ENCODE peak calls at places on chromosome 13, in nine cellular contexts. One of them, this sample, is unnamed. For H3K4me1, the result is how much of the 10 kb centered on the place peaks cover.

GRCh38 chr13:85140192-85140591 is 659.0 kb downstream of the SLITRK6 start:
- DNase-seq in psoas muscle: no peak
- DNase-seq in aorta: no peak
- DNase-seq in breast epithelium: no peak
- DNase-seq in fibroblast of lung: no peak
- DNase-seq in OCI-LY7: no peak
- DNase-seq in GM23338: peak
- DNase-seq in mammary epithelial cell: peak
- DNase-seq in gastrocnemius medialis: no peak
- DNase-seq in this sample: peak

GRCh38 chr13:45238945-45239795 is 38.3 kb upstream of the KCTD4 start:
- DNase-seq in psoas muscle: no peak
- DNase-seq in aorta: no peak
- DNase-seq in breast epithelium: no peak
- DNase-seq in fibroblast of lung: peak
- DNase-seq in OCI-LY7: no peak
- DNase-seq in GM23338: no peak
- DNase-seq in mammary epithelial cell: peak
- DNase-seq in gastrocnemius medialis: no peak
- DNase-seq in this sample: no peak

GRCh38 chr13:31731923-31732322 is 7.4 kb upstream of the RXFP2 start:
- DNase-seq in psoas muscle: no peak
- DNase-seq in aorta: no peak
- DNase-seq in breast epithelium: no peak
- DNase-seq in fibroblast of lung: no peak
- DNase-seq in OCI-LY7: no peak
- DNase-seq in GM23338: no peak
- DNase-seq in mammary epithelial cell: no peak
- DNase-seq in gastrocnemius medialis: no peak
- DNase-seq in this sample: no peak

GRCh38 chr13:101309014-101309619 is 107.2 kb downstream of the NALCN start:
- DNase-seq in psoas muscle: no peak
- DNase-seq in aorta: no peak
- DNase-seq in breast epithelium: no peak
- DNase-seq in fibroblast of lung: peak
- DNase-seq in OCI-LY7: no peak
- DNase-seq in GM23338: no peak
- DNase-seq in mammary epithelial cell: peak
- DNase-seq in gastrocnemius medialis: no peak
- DNase-seq in this sample: peak

GRCh38 chr13:80196756-80197155 is 144.2 kb downstream of the SPRY2 start:
- DNase-seq in psoas muscle: no peak
- DNase-seq in aorta: no peak
- DNase-seq in breast epithelium: no peak
- DNase-seq in fibroblast of lung: no peak
- DNase-seq in OCI-LY7: no peak
- DNase-seq in GM23338: no peak
- DNase-seq in mammary epithelial cell: no peak
- DNase-seq in gastrocnemius medialis: no peak
- DNase-seq in this sample: no peak

GRCh38 chr13:43596924-43597598 is 189.7 kb downstream of the ENOX1 start:
- DNase-seq in psoas muscle: no peak
- DNase-seq in aorta: no peak
- DNase-seq in breast epithelium: no peak
- DNase-seq in fibroblast of lung: no peak
- DNase-seq in OCI-LY7: no peak
- DNase-seq in GM23338: no peak
- DNase-seq in mammary epithelial cell: no peak
- DNase-seq in gastrocnemius medialis: no peak
- DNase-seq in this sample: no peak

GRCh38 chr13:109156181-109156935 is 526.9 kb downstream of the MYO16 start:
- DNase-seq in psoas muscle: no peak
- DNase-seq in aorta: peak
- DNase-seq in breast epithelium: no peak
- DNase-seq in fibroblast of lung: peak
- DNase-seq in OCI-LY7: no peak
- DNase-seq in GM23338: no peak
- DNase-seq in mammary epithelial cell: peak
- DNase-seq in gastrocnemius medialis: no peak
- DNase-seq in this sample: peak

GRCh38 chr13:51212808-51213728 is 9.1 kb upstream of the FAM124A start:
- DNase-seq in psoas muscle: no peak
- DNase-seq in aorta: no peak
- DNase-seq in breast epithelium: no peak
- DNase-seq in fibroblast of lung: no peak
- DNase-seq in OCI-LY7: no peak
- DNase-seq in GM23338: no peak
- DNase-seq in mammary epithelial cell: no peak
- DNase-seq in gastrocnemius medialis: no peak
- DNase-seq in this sample: no peak

GRCh38 chr13:51914137-51914493 is 52.3 kb downstream of the CCDC70 start:
- DNase-seq in psoas muscle: no peak
- DNase-seq in aorta: no peak
- DNase-seq in breast epithelium: no peak
- DNase-seq in fibroblast of lung: no peak
- DNase-seq in OCI-LY7: no peak
- DNase-seq in GM23338: no peak
- DNase-seq in mammary epithelial cell: no peak
- DNase-seq in gastrocnemius medialis: no peak
- DNase-seq in this sample: no peak

GRCh38 chr13:32150239-32150638 is 118.7 kb downstream of the FRY start:
- DNase-seq in psoas muscle: no peak
- DNase-seq in aorta: no peak
- DNase-seq in breast epithelium: no peak
- DNase-seq in fibroblast of lung: peak
- DNase-seq in OCI-LY7: no peak
- DNase-seq in GM23338: no peak
- DNase-seq in mammary epithelial cell: no peak
- DNase-seq in gastrocnemius medialis: no peak
- DNase-seq in this sample: no peak

GRCh38 chr13:55432814-55433213 is 1707.9 kb upstream of the PRR20A start:
- DNase-seq in psoas muscle: no peak
- DNase-seq in aorta: no peak
- DNase-seq in breast epithelium: no peak
- DNase-seq in fibroblast of lung: no peak
- DNase-seq in OCI-LY7: no peak
- DNase-seq in GM23338: no peak
- DNase-seq in mammary epithelial cell: no peak
- DNase-seq in gastrocnemius medialis: no peak
- DNase-seq in this sample: no peak

GRCh38 chr13:60412909-60413616 is 16.0 kb downstream of the TDRD3 start:
- DNase-seq in psoas muscle: no peak
- DNase-seq in aorta: no peak
- DNase-seq in breast epithelium: no peak
- DNase-seq in fibroblast of lung: no peak
- DNase-seq in OCI-LY7: no peak
- DNase-seq in GM23338: no peak
- DNase-seq in mammary epithelial cell: no peak
- DNase-seq in gastrocnemius medialis: no peak
- DNase-seq in this sample: no peak

GRCh38 chr13:112996671-112997091 is 27.7 kb downstream of the MCF2L start:
- DNase-seq in psoas muscle: no peak
- DNase-seq in aorta: no peak
- DNase-seq in breast epithelium: no peak
- DNase-seq in fibroblast of lung: no peak
- DNase-seq in OCI-LY7: no peak
- DNase-seq in GM23338: no peak
- DNase-seq in mammary epithelial cell: no peak
- DNase-seq in gastrocnemius medialis: no peak
- DNase-seq in this sample: no peak

GRCh38 chr13:32837307-32837972 is 178.8 kb upstream of the KL start:
- DNase-seq in psoas muscle: no peak
- DNase-seq in aorta: no peak
- DNase-seq in breast epithelium: no peak
- DNase-seq in fibroblast of lung: no peak
- DNase-seq in OCI-LY7: no peak
- DNase-seq in GM23338: no peak
- DNase-seq in mammary epithelial cell: no peak
- DNase-seq in gastrocnemius medialis: no peak
- DNase-seq in this sample: peak

GRCh38 chr13:99197257-99197651 is 3.4 kb upstream of the UBAC2 start:
- DNase-seq in psoas muscle: no peak
- DNase-seq in aorta: no peak
- DNase-seq in breast epithelium: no peak
- DNase-seq in fibroblast of lung: no peak
- DNase-seq in OCI-LY7: no peak
- DNase-seq in GM23338: no peak
- DNase-seq in mammary epithelial cell: no peak
- DNase-seq in gastrocnemius medialis: no peak
- DNase-seq in this sample: peak

GRCh38 chr13:99198630-99199029 is 2.0 kb upstream of the UBAC2 start:
- DNase-seq in psoas muscle: no peak
- DNase-seq in aorta: no peak
- DNase-seq in breast epithelium: no peak
- DNase-seq in fibroblast of lung: no peak
- DNase-seq in OCI-LY7: no peak
- DNase-seq in GM23338: no peak
- DNase-seq in mammary epithelial cell: peak
- DNase-seq in gastrocnemius medialis: no peak
- DNase-seq in this sample: peak

GRCh38 chr13:99200433-99201167 is at the start of gene UBAC2:
- DNase-seq in psoas muscle: peak
- DNase-seq in aorta: peak
- DNase-seq in breast epithelium: peak
- DNase-seq in fibroblast of lung: peak
- DNase-seq in OCI-LY7: peak
- DNase-seq in GM23338: peak
- DNase-seq in mammary epithelial cell: peak
- DNase-seq in gastrocnemius medialis: peak
- DNase-seq in this sample: peak

GRCh38 chr13:99196466-99197256 is 4.0 kb upstream of the UBAC2 start:
- DNase-seq in psoas muscle: no peak
- DNase-seq in aorta: no peak
- DNase-seq in breast epithelium: no peak
- DNase-seq in fibroblast of lung: no peak
- DNase-seq in OCI-LY7: peak
- DNase-seq in GM23338: no peak
- DNase-seq in mammary epithelial cell: peak
- DNase-seq in gastrocnemius medialis: no peak
- DNase-seq in this sample: peak

DNA sequence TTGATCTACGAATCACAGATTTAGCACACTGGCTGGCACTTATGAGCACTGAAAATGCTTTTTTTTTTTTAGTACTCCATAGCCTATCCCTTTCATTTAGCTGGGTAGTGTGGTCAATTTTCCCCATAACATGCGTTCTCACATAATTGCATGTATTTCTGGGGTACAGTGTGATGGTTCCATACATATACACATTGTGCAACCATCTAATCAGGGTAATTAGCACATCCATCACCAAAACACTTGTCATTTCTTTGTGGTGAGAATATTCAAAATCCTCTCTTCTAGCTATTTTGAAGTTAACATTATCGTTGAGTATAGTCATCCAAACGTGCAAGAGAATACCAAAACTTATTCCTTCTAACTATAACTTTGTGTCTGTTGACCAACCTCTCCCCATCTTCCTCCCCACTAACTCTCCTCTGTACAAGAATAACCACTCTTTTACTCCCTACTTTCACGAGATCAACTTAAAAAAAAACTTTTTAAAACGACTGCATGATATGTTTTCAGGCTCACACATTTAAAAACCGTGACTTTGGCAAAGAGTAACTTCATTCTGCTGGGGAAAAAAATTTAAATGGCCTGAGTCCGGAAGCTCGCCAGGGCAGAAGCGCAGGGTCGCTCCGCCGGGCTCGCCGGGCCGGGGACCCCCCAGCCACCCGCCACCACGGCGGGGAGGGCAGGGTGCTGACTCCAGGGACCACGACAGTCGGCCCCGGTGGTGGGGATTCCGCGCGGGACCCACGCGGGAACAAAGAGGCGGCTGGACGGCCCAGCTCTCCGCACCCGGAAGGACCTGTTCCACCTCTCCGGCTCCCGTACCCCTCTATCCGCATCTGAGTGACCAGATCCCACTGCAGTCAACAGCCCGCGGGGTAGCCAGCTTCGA is 867 bp upstream of the UBAC2 start:
- DNase-seq in psoas muscle: no peak
- DNase-seq in aorta: no peak
- DNase-seq in breast epithelium: no peak
- DNase-seq in fibroblast of lung: peak
- DNase-seq in OCI-LY7: no peak
- DNase-seq in GM23338: no peak
- DNase-seq in mammary epithelial cell: peak
- DNase-seq in gastrocnemius medialis: no peak
- DNase-seq in this sample: no peak
- H3K4me1 ChIP-seq in psoas muscle: under half
- H3K4me1 ChIP-seq in aorta: under half
- H3K4me1 ChIP-seq in breast epithelium: under half
- H3K4me1 ChIP-seq in fibroblast of lung: under half
- H3K4me1 ChIP-seq in OCI-LY7: under half
- H3K4me1 ChIP-seq in GM23338: under half
- H3K4me1 ChIP-seq in mammary epithelial cell: under half
- H3K4me1 ChIP-seq in gastrocnemius medialis: under half
- H3K4me1 ChIP-seq in this sample: half or more

GRCh38 chr13:20428666-20429644 is 96.7 kb downstream of the CRYL1 start:
- DNase-seq in psoas muscle: no peak
- DNase-seq in aorta: no peak
- DNase-seq in breast epithelium: no peak
- DNase-seq in fibroblast of lung: no peak
- DNase-seq in OCI-LY7: no peak
- DNase-seq in GM23338: no peak
- DNase-seq in mammary epithelial cell: peak
- DNase-seq in gastrocnemius medialis: no peak
- DNase-seq in this sample: no peak
- H3K4me1 ChIP-seq in psoas muscle: under half
- H3K4me1 ChIP-seq in aorta: under half
- H3K4me1 ChIP-seq in breast epithelium: under half
- H3K4me1 ChIP-seq in fibroblast of lung: under half
- H3K4me1 ChIP-seq in OCI-LY7: under half
- H3K4me1 ChIP-seq in GM23338: under half
- H3K4me1 ChIP-seq in mammary epithelial cell: half or more
- H3K4me1 ChIP-seq in gastrocnemius medialis: under half
- H3K4me1 ChIP-seq in this sample: under half

GRCh38 chr13:97433727-97434416 is at the start of gene RAP2A:
- DNase-seq in psoas muscle: peak
- DNase-seq in aorta: peak
- DNase-seq in breast epithelium: peak
- DNase-seq in fibroblast of lung: peak
- DNase-seq in OCI-LY7: peak
- DNase-seq in GM23338: peak
- DNase-seq in mammary epithelial cell: peak
- DNase-seq in gastrocnemius medialis: peak
- DNase-seq in this sample: peak
- H3K4me1 ChIP-seq in psoas muscle: under half
- H3K4me1 ChIP-seq in aorta: under half
- H3K4me1 ChIP-seq in breast epithelium: under half
- H3K4me1 ChIP-seq in fibroblast of lung: under half
- H3K4me1 ChIP-seq in OCI-LY7: under half
- H3K4me1 ChIP-seq in GM23338: under half
- H3K4me1 ChIP-seq in mammary epithelial cell: under half
- H3K4me1 ChIP-seq in gastrocnemius medialis: under half
- H3K4me1 ChIP-seq in this sample: under half

DNA sequence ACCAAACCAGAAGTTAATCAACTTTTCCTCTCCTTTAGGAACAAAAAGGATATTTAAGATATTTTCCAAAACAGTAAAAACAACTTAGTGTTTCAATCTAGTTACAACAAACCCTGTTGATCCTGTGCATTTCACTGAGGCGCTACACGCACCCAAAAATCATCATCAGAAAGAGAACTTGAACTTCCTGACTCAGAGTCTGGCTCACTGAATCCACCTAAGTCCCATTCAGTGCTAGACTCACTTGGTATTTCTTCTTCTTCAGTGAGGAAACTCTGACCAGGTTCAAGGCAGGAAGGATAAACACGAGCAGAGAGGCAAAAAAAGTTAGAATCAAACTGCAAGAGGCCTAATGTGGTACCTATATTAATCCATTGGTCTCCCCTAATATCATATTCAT is 2.2 kb downstream of the KBTBD6 start:
- DNase-seq in psoas muscle: no peak
- DNase-seq in aorta: no peak
- DNase-seq in breast epithelium: no peak
- DNase-seq in fibroblast of lung: peak
- DNase-seq in OCI-LY7: peak
- DNase-seq in GM23338: no peak
- DNase-seq in mammary epithelial cell: no peak
- DNase-seq in gastrocnemius medialis: no peak
- DNase-seq in this sample: no peak
- H3K4me1 ChIP-seq in psoas muscle: under half
- H3K4me1 ChIP-seq in aorta: under half
- H3K4me1 ChIP-seq in breast epithelium: under half
- H3K4me1 ChIP-seq in fibroblast of lung: under half
- H3K4me1 ChIP-seq in OCI-LY7: under half
- H3K4me1 ChIP-seq in GM23338: under half
- H3K4me1 ChIP-seq in mammary epithelial cell: under half
- H3K4me1 ChIP-seq in gastrocnemius medialis: half or more
- H3K4me1 ChIP-seq in this sample: under half

This sample was measured in PC-9.